ENCODE peak calls at places on chromosome 16, in eight cellular contexts. X is AG10803; Z is WTC11; H is astrocyte of the spinal cord; M is CD8-positive, alpha-beta T cell; J is hepatocyte; A is upper lobe of right lung; G is bronchial epithelial cell. C is an unnamed sample.

GRCh38 chr16:83839561-83839960 is 31.8 kb downstream of the HSBP1 start:
- DNase-seq in X (no peak), Z (no peak), H (no peak), M (no peak), J (no peak), A (no peak), G (no peak), C (no peak)

GRCh38 chr16:9192746-9193145 is 101.3 kb downstream of the HAPSTR1 start:
- DNase-seq in X (peak), Z (no peak), H (no peak), M (no peak), J (no peak), A (no peak), G (peak), C (no peak)

GRCh38 chr16:4402439-4403132 is 13.8 kb downstream of the CORO7 start:
- DNase-seq in X (peak), Z (peak), H (peak), M (peak), J (peak), A (peak), G (peak), C (peak)

GRCh38 chr16:72560617-72561016 is 388.7 kb upstream of the PMFBP1 start:
- DNase-seq in X (no peak), Z (no peak), H (no peak), M (no peak), J (peak), A (no peak), G (no peak), C (no peak)

GRCh38 chr16:88591577-88592021 is 21.4 kb downstream of the ZC3H18 start:
- DNase-seq in X (peak), Z (no peak), H (no peak), M (no peak), J (no peak), A (no peak), G (no peak), C (peak)

GRCh38 chr16:72124761-72125634 is 31.4 kb downstream of the DHX38 start:
- DNase-seq in X (peak), Z (peak), H (peak), M (peak), J (peak), A (peak), G (peak), C (peak)

GRCh38 chr16:28180660-28181556 is 30.9 kb downstream of the XPO6 start:
- DNase-seq in X (peak), Z (no peak), H (peak), M (no peak), J (no peak), A (no peak), G (no peak), C (peak)

GRCh38 chr16:58821886-58822285 is 87.8 kb upstream of the GOT2 start:
- DNase-seq in X (no peak), Z (no peak), H (no peak), M (no peak), J (no peak), A (no peak), G (no peak), C (no peak)

GRCh38 chr16:56372013-56372634 is 53.2 kb downstream of the AMFR start:
- DNase-seq in X (no peak), Z (no peak), H (no peak), M (no peak), J (no peak), A (no peak), G (no peak), C (no peak)

GRCh38 chr16:8655184-8655717 is 19.2 kb upstream of the ABAT start:
- DNase-seq in X (peak), Z (peak), H (peak), M (no peak), J (peak), A (no peak), G (no peak), C (peak)

GRCh38 chr16:78770353-78771091 is 671.1 kb downstream of the WWOX start:
- DNase-seq in X (peak), Z (peak), H (no peak), M (peak), J (peak), A (peak), G (peak), C (peak)

GRCh38 chr16:70258065-70258464 is 6.3 kb upstream of the EXOSC6 start:
- DNase-seq in X (no peak), Z (no peak), H (no peak), M (no peak), J (no peak), A (no peak), G (no peak), C (no peak)

GRCh38 chr16:69171325-69172095 is 15.5 kb upstream of the SNTB2 start:
- DNase-seq in X (peak), Z (no peak), H (no peak), M (no peak), J (no peak), A (no peak), G (no peak), C (no peak)

GRCh38 chr16:25912321-25912720 is 220.6 kb downstream of the HS3ST4 start:
- DNase-seq in X (no peak), Z (no peak), H (no peak), M (no peak), J (no peak), A (no peak), G (no peak), C (no peak)

GRCh38 chr16:69326172-69326873 is 4.1 kb downstream of the PDF start:
- DNase-seq in X (no peak), Z (no peak), H (no peak), M (no peak), J (peak), A (no peak), G (no peak), C (no peak)

GRCh38 chr16:1709356-1709755 is 3.4 kb downstream of the MAPK8IP3 start:
- DNase-seq in X (no peak), Z (no peak), H (no peak), M (no peak), J (no peak), A (no peak), G (no peak), C (no peak)

GRCh38 chr16:46690281-46691178 is 1.1 kb downstream of the ORC6 start:
- DNase-seq in X (peak), Z (no peak), H (peak), M (no peak), J (peak), A (no peak), G (no peak), C (peak)

GRCh38 chr16:30965436-30965835 is 7.9 kb downstream of the SETD1A start:
- DNase-seq in X (no peak), Z (no peak), H (no peak), M (no peak), J (no peak), A (no peak), G (no peak), C (no peak)

GRCh38 chr16:72901012-72901411 is 146.9 kb downstream of the ZFHX3 start:
- DNase-seq in X (no peak), Z (no peak), H (no peak), M (no peak), J (no peak), A (no peak), G (no peak), C (no peak)

GRCh38 chr16:86931410-86931941 is 353.1 kb downstream of the FOXL1 start:
- DNase-seq in X (peak), Z (no peak), H (peak), M (no peak), J (peak), A (no peak), G (peak), C (no peak)

GRCh38 chr16:30335598-30336474 is 19.3 kb downstream of the CD2BP2 start:
- DNase-seq in X (peak), Z (no peak), H (no peak), M (no peak), J (peak), A (peak), G (peak), C (peak)

DNA sequence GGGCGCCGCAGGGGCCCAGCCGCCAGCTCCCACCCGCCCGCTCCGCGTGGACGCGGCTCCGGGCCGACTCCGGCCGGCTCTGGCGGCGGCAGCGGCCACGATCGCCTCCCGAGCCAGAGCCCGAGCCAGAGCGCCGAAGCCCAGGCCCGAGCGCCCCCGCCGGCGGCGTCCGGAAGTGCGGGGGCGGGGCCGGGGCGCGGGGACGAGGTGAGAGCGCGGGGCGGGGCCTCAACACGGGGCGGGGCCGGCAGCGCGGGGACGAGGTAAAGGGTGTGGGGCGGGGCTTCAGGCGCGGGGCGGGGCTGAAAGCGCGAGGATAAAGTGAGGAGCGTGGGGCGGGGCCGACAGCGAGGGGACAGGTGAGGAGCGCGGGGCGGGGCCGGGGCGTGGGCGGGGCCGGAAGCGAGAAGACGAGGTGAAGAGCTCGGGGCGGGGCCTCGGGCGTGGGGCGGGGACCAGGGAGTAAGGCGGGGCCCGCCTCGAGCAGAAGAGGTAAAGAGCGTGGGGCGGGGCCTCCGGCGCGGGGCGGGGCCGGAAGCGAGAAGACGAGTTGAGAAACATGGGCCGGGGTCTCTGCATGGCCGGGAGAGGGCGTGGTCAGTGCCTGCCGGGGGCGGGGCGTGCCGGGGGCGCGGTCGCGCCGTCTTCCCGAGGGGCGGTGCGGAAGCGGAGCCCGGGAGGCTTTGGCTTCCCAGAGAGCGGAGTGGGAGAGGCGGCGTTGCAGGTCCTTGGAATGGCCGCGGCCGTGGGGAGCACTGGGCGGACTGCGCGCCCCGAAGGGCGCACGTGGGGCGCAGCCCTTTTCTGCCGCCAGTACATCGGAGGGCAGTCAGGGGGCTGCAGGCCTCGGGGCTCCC is at the start of gene AXIN1:
- DNase-seq in X (peak), Z (peak), H (peak), M (peak), J (peak), A (peak), G (peak), C (peak)
- TF ChIP-seq CTCF in X (no peak), Z (peak), H (peak), M (peak), J (peak), A (peak), G (peak), C (no peak)

GRCh38 chr16:57386381-57386951 is 14.2 kb downstream of the CX3CL1 start:
- DNase-seq in X (peak), Z (no peak), H (peak), M (no peak), J (no peak), A (no peak), G (no peak), C (no peak)
- TF ChIP-seq CTCF in X (no peak), Z (no peak), H (no peak), M (no peak), J (no peak), A (no peak), G (no peak), C (no peak)

GRCh38 chr16:17213974-17214373 is 256.8 kb downstream of the XYLT1 start:
- DNase-seq in X (no peak), Z (no peak), H (no peak), M (no peak), J (no peak), A (no peak), G (no peak), C (no peak)

GRCh38 chr16:17206712-17207111 is 264.0 kb downstream of the XYLT1 start:
- DNase-seq in X (peak), Z (no peak), H (no peak), M (no peak), J (no peak), A (no peak), G (no peak), C (no peak)

GRCh38 chr16:17215306-17215705 is 255.5 kb downstream of the XYLT1 start:
- DNase-seq in X (no peak), Z (no peak), H (no peak), M (no peak), J (no peak), A (no peak), G (no peak), C (no peak)

GRCh38 chr16:17213025-17213424 is 257.7 kb downstream of the XYLT1 start:
- DNase-seq in X (no peak), Z (no peak), H (no peak), M (no peak), J (no peak), A (no peak), G (no peak), C (no peak)

GRCh38 chr16:17211797-17212196 is 259.0 kb downstream of the XYLT1 start:
- DNase-seq in X (no peak), Z (peak), H (no peak), M (no peak), J (no peak), A (no peak), G (no peak), C (peak)
- TF ChIP-seq CTCF in X (peak), Z (peak), H (peak), M (peak), J (peak), A (peak), G (no peak), C (peak)

GRCh38 chr16:3098459-3099394 is at the start of gene ZSCAN10:
- DNase-seq in X (no peak), Z (peak), H (no peak), M (no peak), J (no peak), A (no peak), G (no peak), C (no peak)

GRCh38 chr16:3094289-3095027 is 4.6 kb downstream of the ZSCAN10 start:
- DNase-seq in X (peak), Z (peak), H (peak), M (no peak), J (no peak), A (no peak), G (peak), C (peak)

GRCh38 chr16:3096362-3096761 is 2.7 kb downstream of the ZSCAN10 start:
- DNase-seq in X (no peak), Z (no peak), H (no peak), M (no peak), J (no peak), A (no peak), G (no peak), C (no peak)

GRCh38 chr16:3097266-3097665 is 1.8 kb downstream of the ZSCAN10 start:
- DNase-seq in X (no peak), Z (no peak), H (no peak), M (no peak), J (no peak), A (no peak), G (no peak), C (no peak)

GRCh38 chr16:3095869-3096268 is 3.2 kb downstream of the ZSCAN10 start:
- DNase-seq in X (no peak), Z (no peak), H (no peak), M (peak), J (no peak), A (no peak), G (no peak), C (peak)
- TF ChIP-seq CTCF in X (peak), Z (no peak), H (peak), M (peak), J (no peak), A (peak), G (peak), C (no peak)

GRCh38 chr16:29315916-29316517 is 90.5 kb downstream of the NPIPB11 start:
- DNase-seq in X (no peak), Z (no peak), H (no peak), M (no peak), J (no peak), A (no peak), G (no peak), C (no peak)
- TF ChIP-seq CTCF in X (no peak), Z (no peak), H (peak), M (no peak), J (peak), A (no peak), G (peak), C (no peak)

C was measured in HL-60.